ENCODE peak calls at places on chromosomes 4 and X, in six cellular contexts. T is neural progenitor cell, K is MM.1S, R is GM23248, W is astrocyte, H is mammary epithelial cell. P is an unnamed sample.

GRCh38 chrX:12949927-12950656 is 24.8 kb upstream of the TMSB4X start:
- DNase-seq in H (peak), K (peak), W (peak), T (no peak), R (peak), P (peak)

GRCh38 chr4:89752932-89753598 is 83.9 kb downstream of the SNCA start:
- DNase-seq in K (no peak), R (peak), H (peak), W (peak), T (no peak), P (peak)

GRCh38 chr4:16641971-16642370 is 256.5 kb downstream of the LDB2 start:
- DNase-seq in K (no peak), T (no peak), W (peak), R (peak), H (no peak), P (peak)

GRCh38 chr4:163467371-163467770 is 6.2 kb downstream of the TKTL2 start:
- DNase-seq in K (no peak), W (no peak), H (no peak), R (peak), T (no peak), P (no peak)

GRCh38 chr4:10690185-10690907 is 5.8 kb upstream of the CLNK start:
- DNase-seq in T (no peak), R (no peak), W (no peak), K (no peak), H (no peak), P (no peak)

GRCh38 chr4:84647307-84647884 is 64.5 kb downstream of the CDS1 start:
- DNase-seq in R (peak), H (no peak), T (peak), K (peak), W (no peak), P (no peak)

GRCh38 chr4:18111100-18111499 is 89.5 kb upstream of the LCORL start:
- DNase-seq in K (no peak), H (no peak), W (no peak), T (no peak), R (no peak), P (no peak)

GRCh38 chr4:55175779-55176231 is 50.4 kb upstream of the KDR start:
- DNase-seq in H (no peak), W (peak), R (peak), K (no peak), T (no peak), P (peak)

GRCh38 chrX:13044441-13044840 is at the start of gene FAM9C:
- DNase-seq in W (no peak), R (no peak), H (no peak), K (no peak), T (no peak), P (no peak)

GRCh38 chrX:41931591-41931990 is 8.2 kb upstream of the CASK start:
- DNase-seq in W (no peak), H (no peak), K (no peak), R (no peak), T (no peak), P (no peak)

GRCh38 chrX:28901637-28902036 is 314.4 kb downstream of the IL1RAPL1 start:
- DNase-seq in H (no peak), R (no peak), K (no peak), W (peak), T (no peak), P (peak)

GRCh38 chr4:41209901-41210300 is 4.4 kb downstream of the APBB2 start:
- DNase-seq in H (no peak), T (no peak), K (no peak), W (no peak), R (no peak), P (no peak)

GRCh38 chr4:130257271-130257670 is 1161.3 kb downstream of the C4orf33 start:
- DNase-seq in H (peak), T (no peak), R (peak), W (peak), K (no peak), P (peak)

GRCh38 chrX:72713130-72713529 is 976 bp downstream of the PHKA1 start:
- DNase-seq in R (no peak), H (peak), W (no peak), K (no peak), T (no peak), P (peak)

GRCh38 chr4:61320154-61320553 is 120.0 kb downstream of the ADGRL3 start:
- DNase-seq in R (no peak), T (no peak), W (peak), H (peak), K (no peak), P (peak)

GRCh38 chrX:45743081-45743533 is 542.4 kb upstream of the DIPK2B start:
- DNase-seq in K (no peak), H (peak), T (no peak), R (peak), W (peak), P (peak)

GRCh38 chrX:104172121-104172520 is 5.9 kb downstream of the FAM199X start:
- DNase-seq in R (no peak), K (no peak), H (peak), T (no peak), W (no peak), P (no peak)

GRCh38 chr4:126705271-126705670 is 927.5 kb upstream of the INTU start:
- DNase-seq in R (no peak), H (no peak), W (peak), T (no peak), K (no peak), P (no peak)

GRCh38 chr4:175873707-175874106 is 61.6 kb upstream of the GPM6A start:
- DNase-seq in T (no peak), H (no peak), K (no peak), R (no peak), W (no peak), P (no peak)

GRCh38 chr4:83062748-83063147 is 27.8 kb downstream of the COPS4 start:
- DNase-seq in R (no peak), K (no peak), W (no peak), T (no peak), H (no peak), P (no peak)

GRCh38 chr4:127505203-127505602 is 127.6 kb upstream of the INTU start:
- DNase-seq in T (no peak), H (peak), R (peak), K (no peak), W (peak), P (peak)

GRCh38 chrX:7262551-7262950 is 114.6 kb upstream of the PUDP start:
- DNase-seq in T (no peak), W (no peak), K (no peak), H (no peak), R (no peak), P (no peak)

GRCh38 chr4:83639849-83640493 is 104.1 kb downstream of the GPAT3 start:
- DNase-seq in R (peak), W (peak), H (peak), T (peak), K (peak), P (peak)

GRCh38 chr4:62797221-62797620 is 1597.1 kb downstream of the ADGRL3 start:
- DNase-seq in W (no peak), T (no peak), H (no peak), K (no peak), R (no peak), P (no peak)

GRCh38 chrX:52576474-52576873 is 59.6 kb upstream of the XAGE1B start:
- DNase-seq in K (no peak), R (no peak), T (no peak), W (no peak), H (no peak), P (no peak)

GRCh38 chrX:117840645-117841044 is 276.0 kb downstream of the KLHL13 start:
- DNase-seq in K (no peak), R (no peak), W (no peak), T (no peak), H (no peak), P (no peak)

GRCh38 chrX:151974336-151975227 is at the start of gene GABRE:
- DNase-seq in W (no peak), K (peak), H (no peak), T (peak), R (peak), P (peak)

GRCh38 chrX:101749436-101749835 is 89.8 kb upstream of the ARMCX2 start:
- DNase-seq in R (peak), W (peak), H (no peak), T (no peak), K (no peak), P (no peak)

GRCh38 chrX:17854521-17854920 is 6.6 kb downstream of the RAI2 start:
- DNase-seq in T (no peak), H (no peak), W (no peak), R (no peak), K (no peak), P (no peak)

GRCh38 chrX:74251006-74251930 is 52.7 kb upstream of the ZCCHC13 start:
- DNase-seq in T (no peak), H (peak), K (no peak), W (peak), R (peak), P (peak)

GRCh38 chr4:41428205-41428940 is 109.6 kb upstream of the LIMCH1 start:
- DNase-seq in T (no peak), H (no peak), R (no peak), W (peak), K (no peak), P (peak)

GRCh38 chr4:174859904-174860303 is 30.9 kb upstream of the GLRA3 start:
- DNase-seq in K (no peak), R (no peak), W (no peak), H (no peak), T (no peak), P (no peak)

GRCh38 chr4:169103966-169104412 is 93.9 kb upstream of the CBR4 start:
- DNase-seq in T (peak), K (no peak), W (no peak), R (no peak), H (peak), P (no peak)

GRCh38 chr4:69066945-69067344 is 29.3 kb upstream of the UGT2B7 start:
- DNase-seq in K (no peak), W (no peak), T (no peak), H (peak), R (no peak), P (peak)

GRCh38 chr4:154740462-154740861 is 3.3 kb upstream of the LRAT start:
- DNase-seq in H (no peak), K (no peak), T (peak), W (no peak), R (no peak), P (no peak)

GRCh38 chr4:169159614-169160013 is 111.1 kb downstream of the SH3RF1 start:
- DNase-seq in T (no peak), K (no peak), R (peak), H (peak), W (peak), P (peak)

GRCh38 chr4:17173300-17173699 is 274.9 kb upstream of the LDB2 start:
- DNase-seq in H (no peak), R (no peak), W (no peak), T (peak), K (no peak), P (no peak)

DNA sequence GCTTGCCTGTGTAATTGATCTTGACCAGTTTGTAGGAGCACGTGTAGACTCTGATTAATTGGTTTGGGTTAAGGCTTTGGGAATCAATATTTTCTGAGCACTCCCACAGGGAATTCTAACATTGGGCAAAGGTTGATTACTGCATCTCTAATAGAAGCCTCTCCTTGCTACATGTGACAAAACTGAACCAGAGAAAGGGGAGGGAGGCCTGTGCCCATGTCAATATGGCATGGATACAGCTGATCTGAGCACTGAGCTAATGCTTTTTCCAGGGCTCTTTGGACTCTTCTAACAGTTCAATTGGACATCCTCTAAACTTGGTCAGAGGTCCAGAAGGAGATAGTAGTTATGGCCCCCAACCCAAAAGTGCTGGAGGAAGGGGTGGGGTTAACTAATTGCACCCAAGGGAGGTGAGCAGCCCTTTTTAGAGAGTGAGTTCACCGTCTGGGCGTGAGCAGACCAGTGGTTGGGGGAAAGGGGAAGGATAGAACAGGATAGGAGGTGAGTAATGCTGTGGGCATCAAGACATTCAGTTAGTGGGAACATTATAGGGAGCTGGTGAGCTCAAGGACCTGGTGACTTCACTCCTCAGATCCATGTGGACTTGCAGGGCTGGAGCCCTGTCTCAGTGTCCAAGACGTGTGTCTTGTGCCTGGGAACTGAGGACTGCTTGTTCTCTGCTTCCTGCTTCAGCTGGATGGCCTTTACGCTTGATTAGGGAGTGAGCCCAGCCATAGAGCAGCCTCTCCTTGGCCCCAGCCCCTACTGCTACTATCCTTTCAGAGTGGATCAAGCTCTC is 22.8 kb downstream of the MSN start:
- DNase-seq in K (no peak), H (peak), T (no peak), R (peak), W (peak), P (peak)
- H3K4me2 ChIP-seq in K (no peak), H (no peak), T (no peak), R (peak), W (peak), P (no peak)

GRCh38 chr4:123110147-123110546 is 187.8 kb upstream of the NUDT6 start:
- DNase-seq in T (no peak), K (no peak), H (no peak), R (peak), W (no peak), P (no peak)

GRCh38 chr4:123114084-123114914 is 191.9 kb upstream of the NUDT6 start:
- DNase-seq in T (no peak), W (no peak), H (no peak), R (no peak), K (no peak), P (no peak)

GRCh38 chr4:123110685-123111084 is 188.3 kb upstream of the NUDT6 start:
- DNase-seq in R (peak), W (no peak), T (no peak), H (peak), K (no peak), P (no peak)

GRCh38 chr4:123114915-123115756 is 192.7 kb upstream of the NUDT6 start:
- DNase-seq in W (no peak), T (no peak), H (no peak), K (no peak), R (no peak), P (no peak)

DNA sequence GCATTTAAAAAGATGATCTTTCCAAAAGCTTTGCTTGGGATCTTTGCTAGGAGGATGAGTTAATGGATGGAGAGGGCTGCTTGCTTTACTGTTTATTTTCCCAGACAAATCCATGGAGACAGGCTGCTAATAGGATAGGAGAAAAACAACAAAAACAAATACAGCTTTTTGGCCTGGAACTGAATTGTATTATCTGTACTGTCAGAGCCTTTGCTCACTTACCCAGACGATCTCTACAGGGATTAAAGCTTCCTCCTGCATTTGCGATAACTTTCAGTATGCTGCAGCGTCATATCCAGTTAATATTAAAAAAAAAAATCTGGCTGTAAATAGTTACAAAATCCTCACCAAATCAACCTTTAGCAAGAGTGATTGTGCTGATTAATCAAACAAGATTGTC is 190.8 kb upstream of the NUDT6 start:
- DNase-seq in H (no peak), W (no peak), K (no peak), T (no peak), R (no peak), P (no peak)
- TF ChIP-seq EZH2 in H (no peak), W (no peak), K (no peak), T (no peak), R (no peak), P (no peak)

DNA sequence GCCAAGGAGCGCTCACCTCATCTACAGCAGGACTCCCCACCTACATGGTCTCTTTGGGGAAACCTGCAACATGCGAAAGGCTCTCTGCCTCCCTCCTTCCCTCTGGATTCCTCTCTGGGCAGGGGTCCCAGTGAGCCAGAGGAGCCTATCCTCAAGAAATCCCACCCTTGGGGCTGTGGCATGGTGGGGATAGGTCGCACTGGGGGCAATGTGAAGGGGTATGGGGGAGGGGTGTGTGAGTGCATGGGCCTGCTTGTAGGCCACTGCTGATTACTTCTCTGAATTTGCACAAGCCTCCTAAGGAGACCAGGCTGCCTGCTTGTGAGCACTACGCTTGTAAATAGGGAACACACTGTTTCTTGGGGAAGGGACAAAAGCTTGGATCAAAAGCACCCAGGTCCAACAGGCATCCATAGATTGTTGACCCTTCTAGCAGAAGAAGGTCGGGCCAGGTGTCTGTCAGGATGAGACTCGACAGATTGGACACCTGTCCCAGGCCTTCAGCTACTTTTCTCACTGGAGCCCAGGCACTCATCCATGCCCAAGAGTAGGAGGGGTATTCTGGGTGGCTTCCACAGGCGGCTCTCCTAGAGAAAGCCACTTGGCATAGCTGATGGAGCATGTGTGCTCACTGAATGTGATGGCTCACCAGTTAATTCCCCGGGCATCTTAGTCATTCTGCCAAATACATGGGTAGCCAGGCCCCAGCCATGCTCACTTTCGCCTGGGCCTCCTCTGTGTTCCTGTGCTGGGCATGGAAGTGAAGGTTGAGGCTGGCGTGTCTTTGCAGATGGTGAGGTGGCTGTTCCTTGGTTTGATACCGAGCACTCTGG is 75.0 kb downstream of the NBDY start:
- DNase-seq in T (no peak), K (no peak), R (peak), H (no peak), W (no peak), P (no peak)
- H3K9ac ChIP-seq in T (no peak), K (peak), R (peak), H (no peak), W (no peak), P (no peak)

DNA sequence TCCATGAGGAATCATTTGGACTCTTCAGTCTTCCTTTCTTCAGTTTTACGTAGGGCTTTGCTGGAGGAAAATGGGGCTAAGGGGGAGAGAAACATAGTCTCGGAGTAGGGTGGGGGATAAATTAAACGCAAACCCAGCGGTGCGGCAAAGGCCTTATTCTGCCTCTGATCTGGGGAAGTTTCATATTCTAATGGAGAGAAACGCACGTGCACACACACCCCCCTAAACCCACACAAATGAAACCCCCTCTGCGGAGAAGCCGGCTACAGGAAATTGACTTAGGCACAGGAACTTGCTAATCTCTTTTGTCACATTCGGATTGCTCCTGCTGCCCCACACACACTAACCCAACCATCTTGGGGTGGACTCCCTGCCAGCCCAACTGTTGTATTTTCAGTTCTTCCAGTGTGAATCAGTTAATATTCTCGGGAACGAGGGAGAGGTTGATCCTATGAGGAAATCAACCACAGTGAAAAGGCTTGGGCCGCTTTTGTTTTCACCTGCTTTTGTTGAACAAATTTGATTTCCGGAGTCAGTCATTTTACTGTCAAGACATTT is at the start of gene RHOH:
- DNase-seq in R (no peak), T (peak), W (no peak), K (peak), H (no peak), P (no peak)
- H3K4me2 ChIP-seq in R (no peak), T (peak), W (no peak), K (peak), H (no peak), P (no peak)

DNA sequence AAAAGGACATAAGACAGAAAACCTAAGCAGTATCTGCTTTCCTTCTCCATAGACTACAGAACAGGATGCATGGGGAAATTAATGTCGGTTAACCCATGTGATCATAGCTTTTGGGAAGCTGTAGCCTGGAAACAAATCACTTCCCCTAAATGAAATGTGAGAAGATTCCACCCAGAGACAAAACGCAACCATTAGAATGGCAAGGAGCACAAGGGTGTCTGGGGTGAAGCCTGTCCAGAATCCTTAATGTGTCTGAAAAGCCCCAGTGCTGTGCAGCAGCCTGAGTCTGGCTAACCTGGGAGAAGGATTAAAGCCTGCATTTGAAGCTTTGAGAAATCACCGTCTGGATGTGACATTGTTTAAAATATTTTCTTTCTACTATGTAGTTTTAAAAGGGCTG is 213.3 kb downstream of the ANKRD50 start:
- DNase-seq in R (no peak), H (no peak), K (no peak), T (peak), W (no peak), P (no peak)
- TF ChIP-seq EZH2 in R (no peak), H (no peak), K (no peak), T (no peak), W (no peak), P (no peak)

P was measured in fibroblast of lung.